ENCODE peak calls at places on chromosomes 12 and 14, in four cellular contexts. F is fibroblast of mammary gland, G is choroid plexus epithelial cell, D is PC-9. Q is an unnamed sample.

GRCh38 chr14:95561001-95561412 is 26.2 kb downstream of the GLRX5 start:
- DNase-seq in F (peak), G (peak), D (peak), Q (peak)

GRCh38 chr14:54213531-54213930 is 183.3 kb upstream of the CDKN3 start:
- DNase-seq in F (no peak), G (no peak), D (no peak), Q (no peak)

GRCh38 chr14:35347323-35348043 is 55.3 kb downstream of the PSMA6 start:
- DNase-seq in F (no peak), G (no peak), D (no peak), Q (no peak)

GRCh38 chr12:30687265-30687986 is 8.2 kb downstream of the IPO8 start:
- DNase-seq in F (peak), G (peak), D (no peak), Q (no peak)

GRCh38 chr12:107653519-107653918 is 32.1 kb upstream of the PWP1 start:
- DNase-seq in F (no peak), G (no peak), D (no peak), Q (no peak)

GRCh38 chr14:51056431-51056830 is 38.5 kb downstream of the TRIM9 start:
- DNase-seq in F (no peak), G (no peak), D (no peak), Q (no peak)

GRCh38 chr12:65121049-65121955 is at the start of gene WIF1:
- DNase-seq in F (peak), G (no peak), D (no peak), Q (no peak)

GRCh38 chr12:30827406-30828055 is 72.8 kb upstream of the CAPRIN2 start:
- DNase-seq in F (no peak), G (no peak), D (no peak), Q (no peak)

GRCh38 chr12:85920324-85920947 is 46.3 kb downstream of the NTS start:
- DNase-seq in F (peak), G (peak), D (no peak), Q (peak)
- TF ChIP-seq CTCF in F (peak), G (peak), D (peak), Q (peak)

GRCh38 chr12:54370218-54370730 is 6.0 kb upstream of the GPR84 start:
- DNase-seq in F (peak), G (peak), D (peak), Q (peak)

GRCh38 chr12:54371328-54372112 is 7.2 kb upstream of the GPR84 start:
- DNase-seq in F (no peak), G (no peak), D (no peak), Q (no peak)

GRCh38 chr12:54369597-54370217 is 5.4 kb upstream of the GPR84 start:
- DNase-seq in F (no peak), G (no peak), D (no peak), Q (no peak)

GRCh38 chr12:54368016-54368708 is 3.9 kb upstream of the GPR84 start:
- DNase-seq in F (no peak), G (no peak), D (no peak), Q (no peak)

DNA sequence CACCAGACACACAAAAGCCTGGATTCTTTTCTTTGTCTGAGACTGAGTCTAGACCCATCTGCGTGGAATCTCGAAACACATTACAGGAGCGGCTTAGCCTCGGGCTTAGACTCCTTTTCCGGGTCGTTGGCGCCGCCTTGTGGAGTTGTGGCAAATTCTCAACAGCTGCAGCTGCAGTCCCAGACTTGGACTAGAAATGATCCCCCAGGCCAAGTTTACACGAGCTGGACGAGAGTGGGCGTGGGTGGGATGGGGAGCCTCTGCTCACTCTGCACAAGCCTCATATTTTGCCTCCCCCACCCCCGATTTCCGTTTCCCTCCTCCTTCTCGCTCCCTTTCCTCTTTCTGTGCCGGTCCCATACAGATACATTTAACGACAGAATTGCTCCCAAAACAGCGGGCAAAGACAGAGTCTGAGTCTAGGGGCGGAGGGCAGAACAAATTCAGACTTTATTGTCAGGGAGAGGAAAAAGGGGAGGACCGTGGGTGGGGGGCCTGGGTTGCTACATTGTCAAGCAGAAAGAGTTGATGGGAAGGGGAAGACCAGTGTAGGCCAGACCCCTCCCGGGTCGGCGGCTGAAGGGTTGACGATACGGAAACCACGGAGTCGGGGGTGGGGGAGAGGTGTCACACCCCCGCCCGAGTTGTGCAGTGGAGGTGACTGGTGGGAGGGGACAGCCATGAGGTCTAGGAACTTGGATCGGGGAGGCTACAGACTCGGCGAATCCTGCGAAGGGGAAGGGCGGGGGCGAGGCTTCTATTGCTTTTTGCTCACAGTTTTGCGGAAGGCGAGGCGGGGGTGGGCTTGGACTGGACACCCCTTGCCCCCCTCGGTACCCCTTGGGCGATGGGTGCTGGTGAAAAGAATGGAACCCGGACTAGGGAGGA is 4.7 kb upstream of the GPR84 start:
- DNase-seq in F (peak), G (peak), D (peak), Q (peak)
- H3K4me3 ChIP-seq in F (peak), G (peak), D (no peak), Q (no peak)

GRCh38 chr12:100133200-100133599 is 9.5 kb downstream of the BLTP3B start:
- DNase-seq in F (no peak), G (no peak), D (no peak), Q (no peak)

GRCh38 chr12:100142851-100143559 is at the start of gene BLTP3B:
- DNase-seq in F (peak), G (peak), D (peak), Q (peak)

GRCh38 chr12:100141998-100142850 is 450 bp downstream of the BLTP3B start:
- DNase-seq in F (no peak), G (no peak), D (no peak), Q (no peak)

GRCh38 chr12:100141666-100141997 is 1.0 kb downstream of the BLTP3B start:
- DNase-seq in F (peak), G (peak), D (peak), Q (peak)

GRCh38 chr12:100138048-100138907 is 4.4 kb downstream of the BLTP3B start:
- DNase-seq in F (peak), G (peak), D (no peak), Q (peak)
- TF ChIP-seq CTCF in F (peak), G (peak), D (peak), Q (peak)

GRCh38 chr14:74426202-74426582 is at the start of gene SYNDIG1L:
- DNase-seq in F (no peak), G (no peak), D (no peak), Q (no peak)
- H3K4me3 ChIP-seq in F (no peak), G (no peak), D (no peak), Q (no peak)

GRCh38 chr12:50074936-50075807 is 10.0 kb upstream of the SMARCD1 start:
- DNase-seq in F (peak), G (peak), D (peak), Q (peak)
- TF ChIP-seq CTCF in F (peak), G (peak), D (peak), Q (peak)

DNA sequence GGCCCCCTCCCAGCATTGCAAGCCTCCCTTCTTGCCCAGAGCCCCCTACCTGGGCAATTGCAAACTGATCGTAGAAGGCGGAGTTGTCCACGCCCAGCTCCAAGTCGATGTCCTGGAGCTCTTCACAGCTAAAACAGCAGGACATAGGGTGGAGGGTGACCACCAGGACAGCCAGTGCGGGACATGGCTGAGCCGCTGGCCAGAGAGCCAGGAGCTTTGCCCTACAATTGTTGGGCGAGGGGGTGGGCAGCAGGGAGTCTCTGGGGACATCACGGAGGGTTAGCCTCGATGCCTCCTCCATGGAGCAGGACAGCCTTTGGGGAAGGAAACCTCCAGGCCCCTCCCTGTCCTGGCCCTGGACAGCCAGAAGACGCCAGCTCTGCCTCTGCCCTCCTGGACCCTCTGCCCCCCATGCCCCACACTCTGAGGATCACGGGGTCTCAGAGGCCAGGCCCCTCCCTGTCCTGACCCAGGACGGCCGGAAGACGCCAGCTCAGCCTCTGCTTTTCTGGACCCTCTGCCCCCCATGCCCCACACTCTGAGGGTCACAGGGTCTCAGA is 9.4 kb downstream of the TMEM179 start:
- DNase-seq in F (no peak), G (no peak), D (no peak), Q (no peak)
- H3K4me3 ChIP-seq in F (no peak), G (no peak), D (no peak), Q (no peak)